ENCODE peak calls at places on chromosomes 1 and 21, in ten cellular contexts. One of them, this sample, is unnamed.

GRCh38 chr21:44875341-44875740 is 1.9 kb upstream of the PTTG1IP start:
- DNase-seq in neural progenitor cell: no peak
- DNase-seq in suprapubic skin: no peak
- DNase-seq in breast epithelium: no peak
- DNase-seq in WTC11: no peak
- DNase-seq in GM13976: no peak
- DNase-seq in B cell: no peak
- DNase-seq in thyroid gland: no peak
- DNase-seq in MM.1S: peak; percentile 66
- DNase-seq in heart left ventricle: no peak
- DNase-seq in this sample: no peak

GRCh38 chr1:154405762-154406571 is 824 bp downstream of the IL6R start:
- DNase-seq in neural progenitor cell: peak; percentile 59
- DNase-seq in suprapubic skin: peak; percentile 95
- DNase-seq in breast epithelium: peak; percentile 82
- DNase-seq in WTC11: peak; percentile 53
- DNase-seq in GM13976: peak; percentile 63
- DNase-seq in B cell: peak; percentile 59
- DNase-seq in thyroid gland: peak; percentile 83
- DNase-seq in MM.1S: peak; percentile 77
- DNase-seq in heart left ventricle: peak; percentile 75
- DNase-seq in this sample: peak; percentile 92

GRCh38 chr1:227958617-227959324 is 11.0 kb upstream of the WNT9A start:
- DNase-seq in neural progenitor cell: peak; percentile 0
- DNase-seq in suprapubic skin: peak; percentile 49
- DNase-seq in breast epithelium: peak; percentile 20
- DNase-seq in WTC11: no peak
- DNase-seq in GM13976: no peak
- DNase-seq in B cell: no peak
- DNase-seq in thyroid gland: no peak
- DNase-seq in MM.1S: no peak
- DNase-seq in heart left ventricle: no peak
- DNase-seq in this sample: no peak

GRCh38 chr1:113490384-113490783 is 100.1 kb downstream of the MAGI3 start:
- DNase-seq in neural progenitor cell: no peak
- DNase-seq in suprapubic skin: no peak
- DNase-seq in breast epithelium: no peak
- DNase-seq in WTC11: no peak
- DNase-seq in GM13976: no peak
- DNase-seq in B cell: no peak
- DNase-seq in thyroid gland: no peak
- DNase-seq in MM.1S: no peak
- DNase-seq in heart left ventricle: no peak
- DNase-seq in this sample: no peak

GRCh38 chr1:109891930-109892329 is 18.7 kb upstream of the CSF1 start:
- DNase-seq in neural progenitor cell: no peak
- DNase-seq in suprapubic skin: no peak
- DNase-seq in breast epithelium: no peak
- DNase-seq in WTC11: no peak
- DNase-seq in GM13976: no peak
- DNase-seq in B cell: no peak
- DNase-seq in thyroid gland: no peak
- DNase-seq in MM.1S: no peak
- DNase-seq in heart left ventricle: no peak
- DNase-seq in this sample: no peak

GRCh38 chr1:21537932-21538630 is 28.9 kb downstream of the ALPL start:
- DNase-seq in neural progenitor cell: no peak
- DNase-seq in suprapubic skin: no peak
- DNase-seq in breast epithelium: no peak
- DNase-seq in WTC11: no peak
- DNase-seq in GM13976: no peak
- DNase-seq in B cell: no peak
- DNase-seq in thyroid gland: no peak
- DNase-seq in MM.1S: no peak
- DNase-seq in heart left ventricle: peak; percentile 70
- DNase-seq in this sample: no peak

GRCh38 chr1:43554444-43554992 is 23.8 kb downstream of the PTPRF start:
- DNase-seq in neural progenitor cell: peak; percentile 69
- DNase-seq in suprapubic skin: no peak
- DNase-seq in breast epithelium: no peak
- DNase-seq in WTC11: peak; percentile 46
- DNase-seq in GM13976: no peak
- DNase-seq in B cell: no peak
- DNase-seq in thyroid gland: no peak
- DNase-seq in MM.1S: peak; percentile 39
- DNase-seq in heart left ventricle: no peak
- DNase-seq in this sample: no peak

GRCh38 chr1:235783148-235783776 is 83.4 kb downstream of the LYST start:
- DNase-seq in neural progenitor cell: peak; percentile 36
- DNase-seq in suprapubic skin: no peak
- DNase-seq in breast epithelium: no peak
- DNase-seq in WTC11: no peak
- DNase-seq in GM13976: peak; percentile 12
- DNase-seq in B cell: peak; percentile 7
- DNase-seq in thyroid gland: no peak
- DNase-seq in MM.1S: peak; percentile 49
- DNase-seq in heart left ventricle: no peak
- DNase-seq in this sample: no peak

GRCh38 chr1:84505167-84506001 is 802 bp upstream of the SPATA1 start:
- DNase-seq in neural progenitor cell: peak; percentile 88
- DNase-seq in suprapubic skin: peak; percentile 85
- DNase-seq in breast epithelium: peak; percentile 57
- DNase-seq in WTC11: no peak
- DNase-seq in GM13976: peak; percentile 78
- DNase-seq in B cell: no peak
- DNase-seq in thyroid gland: peak; percentile 64
- DNase-seq in MM.1S: peak; percentile 29
- DNase-seq in heart left ventricle: no peak
- DNase-seq in this sample: no peak

GRCh38 chr1:201282931-201283829 is at the start of gene PKP1:
- DNase-seq in neural progenitor cell: peak; percentile 38
- DNase-seq in suprapubic skin: no peak
- DNase-seq in breast epithelium: peak; percentile 79
- DNase-seq in WTC11: peak; percentile 44
- DNase-seq in GM13976: no peak
- DNase-seq in B cell: no peak
- DNase-seq in thyroid gland: peak; percentile 71
- DNase-seq in MM.1S: no peak
- DNase-seq in heart left ventricle: no peak
- DNase-seq in this sample: no peak

GRCh38 chr1:30411206-30411605 is 312.2 kb downstream of the MATN1 start:
- DNase-seq in neural progenitor cell: no peak
- DNase-seq in suprapubic skin: no peak
- DNase-seq in breast epithelium: peak; percentile 25
- DNase-seq in WTC11: no peak
- DNase-seq in GM13976: no peak
- DNase-seq in B cell: no peak
- DNase-seq in thyroid gland: no peak
- DNase-seq in MM.1S: no peak
- DNase-seq in heart left ventricle: peak; percentile 2
- DNase-seq in this sample: no peak

GRCh38 chr21:33127154-33127893 is 57.4 kb downstream of the OLIG1 start:
- DNase-seq in neural progenitor cell: peak; percentile 91
- DNase-seq in suprapubic skin: no peak
- DNase-seq in breast epithelium: no peak
- DNase-seq in WTC11: peak; percentile 82
- DNase-seq in GM13976: peak; percentile 75
- DNase-seq in B cell: peak; percentile 22
- DNase-seq in thyroid gland: peak; percentile 39
- DNase-seq in MM.1S: peak; percentile 83
- DNase-seq in heart left ventricle: peak; percentile 67
- DNase-seq in this sample: no peak

GRCh38 chr1:237927198-237927597 is 36.5 kb upstream of the ZP4 start:
- DNase-seq in neural progenitor cell: no peak
- DNase-seq in suprapubic skin: no peak
- DNase-seq in breast epithelium: no peak
- DNase-seq in WTC11: no peak
- DNase-seq in GM13976: no peak
- DNase-seq in B cell: no peak
- DNase-seq in thyroid gland: no peak
- DNase-seq in MM.1S: no peak
- DNase-seq in heart left ventricle: no peak
- DNase-seq in this sample: peak; percentile 90

GRCh38 chr1:108609483-108610066 is 49.7 kb downstream of the EEIG2 start:
- DNase-seq in neural progenitor cell: peak; percentile 5
- DNase-seq in suprapubic skin: no peak
- DNase-seq in breast epithelium: no peak
- DNase-seq in WTC11: no peak
- DNase-seq in GM13976: no peak
- DNase-seq in B cell: no peak
- DNase-seq in thyroid gland: peak; percentile 56
- DNase-seq in MM.1S: no peak
- DNase-seq in heart left ventricle: peak; percentile 28
- DNase-seq in this sample: no peak

GRCh38 chr1:228827026-228827425 is 91.7 kb downstream of the RHOU start:
- DNase-seq in neural progenitor cell: no peak
- DNase-seq in suprapubic skin: no peak
- DNase-seq in breast epithelium: no peak
- DNase-seq in WTC11: no peak
- DNase-seq in GM13976: no peak
- DNase-seq in B cell: no peak
- DNase-seq in thyroid gland: no peak
- DNase-seq in MM.1S: no peak
- DNase-seq in heart left ventricle: no peak
- DNase-seq in this sample: no peak

DNA sequence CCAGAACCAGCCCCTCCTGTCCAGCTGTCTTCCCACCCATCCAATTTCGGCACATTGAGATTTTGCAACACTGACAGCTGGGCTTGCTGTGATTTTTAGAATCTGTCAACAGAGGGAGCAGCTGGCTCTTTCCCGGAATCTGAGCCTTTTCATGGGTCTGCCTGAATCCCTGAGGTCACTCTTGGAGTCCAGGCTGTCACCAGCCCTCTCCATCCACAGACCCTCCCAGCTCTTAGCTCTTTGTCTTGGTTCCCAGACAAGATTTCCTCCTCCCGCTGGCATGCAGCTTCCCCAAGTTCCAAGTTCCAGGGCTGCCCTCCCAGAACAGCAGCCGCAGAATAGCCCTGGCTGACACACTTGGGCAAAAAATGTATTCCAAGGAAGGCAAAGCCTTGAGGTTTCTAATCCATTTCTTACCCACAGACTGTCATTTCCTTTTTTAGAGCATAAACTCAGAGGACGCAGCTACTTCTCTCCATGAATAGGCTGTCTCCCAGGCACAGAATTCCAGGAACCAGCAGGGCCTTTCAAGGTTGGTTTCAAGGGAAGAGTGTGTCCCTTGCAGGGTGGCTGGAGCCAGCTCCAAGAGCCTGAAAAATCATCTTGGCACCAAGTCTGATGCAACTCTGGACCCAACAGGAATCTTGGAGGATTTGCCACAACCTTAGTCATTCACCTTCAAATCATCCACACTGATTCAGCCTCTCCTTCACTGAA is 7.1 kb upstream of the TMEM61 start:
- DNase-seq in neural progenitor cell: peak; percentile 81
- DNase-seq in suprapubic skin: peak; percentile 81
- DNase-seq in breast epithelium: no peak
- DNase-seq in WTC11: no peak
- DNase-seq in GM13976: no peak
- DNase-seq in B cell: no peak
- DNase-seq in thyroid gland: no peak
- DNase-seq in MM.1S: no peak
- DNase-seq in heart left ventricle: peak; percentile 47
- DNase-seq in this sample: no peak
- TF ChIP-seq CTCF in neural progenitor cell: peak; percentile 57
- TF ChIP-seq CTCF in suprapubic skin: peak; percentile 5
- TF ChIP-seq CTCF in breast epithelium: no peak
- TF ChIP-seq CTCF in WTC11: no peak
- TF ChIP-seq CTCF in GM13976: no peak
- TF ChIP-seq CTCF in B cell: no peak
- TF ChIP-seq CTCF in thyroid gland: peak; percentile 26
- TF ChIP-seq CTCF in MM.1S: no peak
- TF ChIP-seq CTCF in heart left ventricle: no peak
- TF ChIP-seq CTCF in this sample: peak; percentile 79

DNA sequence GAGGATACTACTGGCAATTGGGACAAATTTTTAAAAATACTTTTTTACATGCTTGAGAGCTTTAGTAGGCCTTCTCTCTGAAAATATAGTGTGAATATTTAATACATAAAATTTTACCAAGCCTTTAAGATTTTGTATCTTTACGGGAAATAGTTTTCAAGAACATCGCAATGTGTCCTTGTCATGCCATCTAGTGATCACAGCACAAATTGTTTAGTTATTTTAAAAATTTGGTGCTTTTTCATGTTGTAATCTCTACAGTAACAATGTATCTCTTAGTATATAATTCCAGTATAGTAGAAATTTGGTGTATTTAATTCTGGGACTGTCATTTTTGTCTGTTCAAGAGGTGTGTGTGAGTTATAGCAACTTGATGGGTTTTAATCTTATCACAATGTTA is 6.7 kb downstream of the CDC7 start:
- DNase-seq in neural progenitor cell: no peak
- DNase-seq in suprapubic skin: no peak
- DNase-seq in breast epithelium: no peak
- DNase-seq in WTC11: no peak
- DNase-seq in GM13976: no peak
- DNase-seq in B cell: no peak
- DNase-seq in thyroid gland: no peak
- DNase-seq in MM.1S: no peak
- DNase-seq in heart left ventricle: no peak
- DNase-seq in this sample: no peak
- TF ChIP-seq CTCF in neural progenitor cell: no peak
- TF ChIP-seq CTCF in suprapubic skin: no peak
- TF ChIP-seq CTCF in breast epithelium: no peak
- TF ChIP-seq CTCF in WTC11: no peak
- TF ChIP-seq CTCF in GM13976: no peak
- TF ChIP-seq CTCF in B cell: no peak
- TF ChIP-seq CTCF in thyroid gland: no peak
- TF ChIP-seq CTCF in MM.1S: no peak
- TF ChIP-seq CTCF in heart left ventricle: no peak
- TF ChIP-seq CTCF in this sample: peak; percentile 67

DNA sequence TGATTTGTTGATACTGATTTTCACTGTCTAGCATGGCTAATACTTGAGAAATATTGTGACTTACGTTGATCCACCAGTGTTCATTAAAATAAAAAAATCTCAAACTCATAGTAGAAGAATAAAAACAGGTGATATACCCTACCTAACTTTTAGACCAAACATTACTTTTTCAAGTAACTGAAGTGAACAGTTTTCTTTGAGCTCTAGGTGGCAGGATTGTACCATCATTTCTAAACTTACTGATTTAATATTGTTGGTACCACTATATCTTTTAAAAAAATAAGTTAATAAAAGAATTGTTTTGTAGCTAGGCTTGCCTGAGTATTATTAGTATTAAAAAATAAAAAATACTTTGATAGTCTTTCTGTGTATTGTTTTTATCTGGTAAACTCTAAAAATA is 21.5 kb downstream of the CDC73 start:
- DNase-seq in neural progenitor cell: no peak
- DNase-seq in suprapubic skin: no peak
- DNase-seq in breast epithelium: no peak
- DNase-seq in WTC11: no peak
- DNase-seq in GM13976: no peak
- DNase-seq in B cell: no peak
- DNase-seq in thyroid gland: no peak
- DNase-seq in MM.1S: no peak
- DNase-seq in heart left ventricle: no peak
- DNase-seq in this sample: no peak
- TF ChIP-seq CTCF in neural progenitor cell: peak; percentile 45
- TF ChIP-seq CTCF in suprapubic skin: no peak
- TF ChIP-seq CTCF in breast epithelium: no peak
- TF ChIP-seq CTCF in WTC11: no peak
- TF ChIP-seq CTCF in GM13976: no peak
- TF ChIP-seq CTCF in B cell: no peak
- TF ChIP-seq CTCF in thyroid gland: peak; percentile 52
- TF ChIP-seq CTCF in MM.1S: peak; percentile 33
- TF ChIP-seq CTCF in heart left ventricle: peak; percentile 23
- TF ChIP-seq CTCF in this sample: peak; percentile 85

GRCh38 chr1:6960291-6960758 is 175.1 kb downstream of the CAMTA1 start:
- DNase-seq in neural progenitor cell: no peak
- DNase-seq in suprapubic skin: no peak
- DNase-seq in breast epithelium: no peak
- DNase-seq in WTC11: no peak
- DNase-seq in GM13976: no peak
- DNase-seq in B cell: no peak
- DNase-seq in thyroid gland: peak; percentile 30
- DNase-seq in MM.1S: no peak
- DNase-seq in heart left ventricle: peak; percentile 45
- DNase-seq in this sample: no peak
- TF ChIP-seq CTCF in neural progenitor cell: no peak
- TF ChIP-seq CTCF in suprapubic skin: no peak
- TF ChIP-seq CTCF in breast epithelium: no peak
- TF ChIP-seq CTCF in WTC11: no peak
- TF ChIP-seq CTCF in GM13976: no peak
- TF ChIP-seq CTCF in B cell: no peak
- TF ChIP-seq CTCF in thyroid gland: no peak
- TF ChIP-seq CTCF in MM.1S: no peak
- TF ChIP-seq CTCF in heart left ventricle: no peak
- TF ChIP-seq CTCF in this sample: no peak